ENCODE peak calls at places on chromosomes 3 and 15, in four cellular contexts. L is IMR-90, N is H9, C is mesenchymal stem cell. Q is an unnamed sample.

GRCh38 chr15:25850154-25851111 is 12.7 kb downstream of the ATP10A start:
- DNase-seq in N (peak; percentile 70), C (peak; percentile 14), L (peak; percentile 70), Q (peak; percentile 30)

GRCh38 chr3:71416868-71417267 is 166.7 kb downstream of the FOXP1 start:
- DNase-seq in L (no peak), C (no peak), N (peak; percentile 59), Q (no peak)

GRCh38 chr3:21531909-21532308 is 219.1 kb downstream of the ZNF385D start:
- DNase-seq in C (no peak), L (no peak), N (no peak), Q (no peak)

GRCh38 chr15:73805504-73806089 is 52.4 kb upstream of the INSYN1 start:
- DNase-seq in C (no peak), N (no peak), L (no peak), Q (no peak)

GRCh38 chr3:55591893-55592292 is 104.8 kb upstream of the WNT5A start:
- DNase-seq in C (no peak), N (no peak), L (peak; percentile 38), Q (no peak)

GRCh38 chr3:57557088-57557537 is 1.0 kb downstream of the PDE12 start:
- DNase-seq in N (peak; percentile 49), L (peak; percentile 56), C (peak; percentile 68), Q (peak; percentile 9)

GRCh38 chr3:35654471-35654870 is 15.1 kb downstream of the ARPP21 start:
- DNase-seq in L (no peak), N (no peak), C (no peak), Q (no peak)

GRCh38 chr15:52499506-52499905 is 29.2 kb downstream of the MYO5A start:
- DNase-seq in C (no peak), L (no peak), N (no peak), Q (no peak)

GRCh38 chr3:110932515-110933095 is 139.0 kb upstream of the NECTIN3 start:
- DNase-seq in N (no peak), L (peak; percentile 16), C (no peak), Q (no peak)

GRCh38 chr3:16606398-16606797 is 1.2 kb upstream of the DAZL start:
- DNase-seq in N (no peak), C (no peak), L (no peak), Q (no peak)

GRCh38 chr15:40958146-40958545 is 4.9 kb downstream of the CHAC1 start:
- DNase-seq in L (no peak), N (no peak), C (no peak), Q (no peak)

GRCh38 chr3:160016972-160017371 is 28.3 kb downstream of the IL12A start:
- DNase-seq in N (no peak), L (peak; percentile 79), C (peak; percentile 61), Q (no peak)

GRCh38 chr3:69384379-69384778 is 1.5 kb downstream of the FRMD4B start:
- DNase-seq in C (no peak), L (no peak), N (no peak), Q (no peak)

GRCh38 chr15:70664494-70664893 is 98.9 kb downstream of the UACA start:
- DNase-seq in N (no peak), L (no peak), C (no peak), Q (no peak)

GRCh38 chr15:85730001-85730820 is 64.5 kb downstream of the KLHL25 start:
- DNase-seq in C (peak; percentile 74), N (no peak), L (peak; percentile 71), Q (peak; percentile 61)

GRCh38 chr3:31132132-31132769 is 237.8 kb upstream of the GADL1 start:
- DNase-seq in L (peak; percentile 53), N (no peak), C (peak; percentile 53), Q (peak; percentile 15)

GRCh38 chr15:76366714-76367113 is 30.1 kb downstream of the ISL2 start:
- DNase-seq in L (no peak), C (no peak), N (no peak), Q (no peak)

GRCh38 chr3:153210116-153210515 is 48.1 kb downstream of the RAP2B start:
- DNase-seq in L (peak; percentile 37), N (no peak), C (peak; percentile 38), Q (no peak)

GRCh38 chr3:128107809-128108208 is 15.8 kb downstream of the RUVBL1 start:
- DNase-seq in C (no peak), N (no peak), L (peak; percentile 10), Q (no peak)

GRCh38 chr3:46619845-46620778 is 7.8 kb downstream of the FAM240A start:
- DNase-seq in L (no peak), C (no peak), N (no peak), Q (no peak)
- H3K14ac ChIP-seq in L (no peak overlapping the region), C (no peak overlapping the region), N (peak overlapping the region; percentile 74), Q (no peak overlapping the region)

DNA sequence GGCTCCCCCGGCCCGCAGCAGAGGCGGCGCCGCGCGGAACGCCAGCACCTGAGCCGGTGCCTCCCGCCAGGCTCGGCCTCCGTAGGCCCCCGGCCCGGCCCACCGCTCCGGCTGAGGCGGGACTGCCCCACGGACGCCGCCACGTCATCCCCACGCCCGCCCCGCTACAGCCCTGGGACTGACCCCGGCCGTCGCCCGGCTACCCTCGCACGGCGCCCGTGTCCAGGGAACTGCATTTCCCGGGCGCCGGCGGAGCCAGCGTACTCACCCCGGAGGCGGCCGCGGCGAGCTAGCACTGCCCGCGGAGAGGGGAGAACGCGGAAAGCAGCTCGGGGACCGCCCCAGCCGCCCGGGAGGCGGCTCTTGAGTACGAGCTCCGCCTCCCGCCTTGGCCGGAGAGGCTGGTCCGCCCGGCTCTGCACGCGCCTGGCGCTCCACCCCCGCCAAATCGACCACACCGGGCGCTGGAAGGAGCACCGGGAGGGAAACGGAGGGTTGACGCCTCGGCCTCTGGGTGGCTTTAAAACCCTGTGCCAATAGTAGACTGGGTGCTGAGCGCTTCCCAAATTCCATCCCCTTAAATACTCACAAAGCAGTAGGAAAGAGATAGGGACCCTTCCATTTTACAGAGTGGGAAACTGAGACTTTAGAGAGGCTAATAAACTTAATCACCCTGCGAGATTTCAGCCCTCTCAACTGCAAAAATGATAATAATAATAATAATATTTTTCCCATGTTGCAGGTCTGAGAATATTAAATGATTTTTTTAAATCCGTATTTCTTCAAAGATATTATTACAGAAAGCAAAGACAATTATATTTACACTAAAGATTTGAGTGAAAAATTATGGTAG is at the start of gene B4GALT4:
- DNase-seq in C (peak; percentile 91), N (peak; percentile 89), L (peak; percentile 84), Q (peak; percentile 83)
- H2BK5ac ChIP-seq in C (peak within 1 kb of the TSS; percentile 95), N (no peak within 1 kb of the TSS), L (peak within 1 kb of the TSS; percentile 72), Q (peak within 1 kb of the TSS; percentile 62)

DNA sequence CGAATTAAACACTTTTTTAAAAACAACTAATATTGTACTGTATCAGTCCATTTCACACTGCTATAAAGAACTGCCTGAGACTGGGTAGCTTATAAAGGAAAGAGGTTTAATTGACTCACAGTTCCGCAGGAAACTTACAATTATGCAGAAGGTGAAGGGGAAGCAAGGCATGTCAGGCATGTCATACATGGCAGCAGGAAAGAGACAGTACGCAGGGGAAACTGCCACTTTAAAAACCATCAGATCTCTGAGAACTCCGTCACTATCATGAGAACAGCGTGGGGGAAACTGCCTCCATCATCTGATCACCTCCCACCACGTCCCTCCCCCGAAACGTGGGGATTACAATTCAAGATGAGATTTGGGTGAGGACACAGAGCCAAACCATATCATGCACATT is 162.8 kb upstream of the TPM1 start:
- DNase-seq in N (no peak), L (no peak), C (no peak), Q (no peak)
- H3K14ac ChIP-seq in N (no peak overlapping the region), L (no peak overlapping the region), C (no peak overlapping the region), Q (no peak overlapping the region)

GRCh38 chr3:189103208-189103607 is 68.6 kb upstream of the TPRG1 start:
- DNase-seq in N (no peak), C (no peak), L (no peak), Q (no peak)
- H2BK5ac ChIP-seq in N (no peak overlapping the region), C (no peak overlapping the region), L (no peak overlapping the region), Q (no peak overlapping the region)

GRCh38 chr15:98891301-98891700 is 116.3 kb downstream of the PGPEP1L start:
- DNase-seq in N (no peak), L (no peak), C (no peak), Q (no peak)
- H3K14ac ChIP-seq in N (no peak overlapping the region), L (peak overlapping the region; percentile 96), C (peak overlapping the region; percentile 94), Q (peak overlapping the region; percentile 61)

GRCh38 chr15:66746231-66746605 is 44.2 kb downstream of the SMAD6 start:
- DNase-seq in L (no peak), C (no peak), N (no peak), Q (no peak)

GRCh38 chr15:66744610-66745279 is 42.7 kb downstream of the SMAD6 start:
- DNase-seq in L (no peak), N (no peak), C (no peak), Q (no peak)

GRCh38 chr15:66747223-66747622 is 45.2 kb downstream of the SMAD6 start:
- DNase-seq in L (no peak), N (no peak), C (no peak), Q (no peak)

GRCh38 chr15:66743703-66744536 is 41.9 kb downstream of the SMAD6 start:
- DNase-seq in N (no peak), L (no peak), C (peak; percentile 40), Q (no peak)

GRCh38 chr15:66745530-66746230 is 43.6 kb downstream of the SMAD6 start:
- DNase-seq in N (no peak), L (no peak), C (no peak), Q (no peak)
- H2BK5ac ChIP-seq in N (no peak overlapping the region), L (peak overlapping the region; percentile 22), C (no peak overlapping the region), Q (no peak overlapping the region)

GRCh38 chr3:25150199-25150598 is 277.9 kb upstream of the RARB start:
- DNase-seq in N (no peak), C (no peak), L (no peak), Q (no peak)
- H3K14ac ChIP-seq in N (no peak overlapping the region), C (no peak overlapping the region), L (no peak overlapping the region), Q (no peak overlapping the region)

GRCh38 chr3:48564667-48565066 is 1.1 kb upstream of the UCN2 start:
- DNase-seq in C (no peak), L (no peak), N (no peak), Q (no peak)
- H2BK5ac ChIP-seq in C (peak overlapping the region; percentile 67), L (peak overlapping the region; percentile 78), N (no peak overlapping the region), Q (no peak overlapping the region)

DNA sequence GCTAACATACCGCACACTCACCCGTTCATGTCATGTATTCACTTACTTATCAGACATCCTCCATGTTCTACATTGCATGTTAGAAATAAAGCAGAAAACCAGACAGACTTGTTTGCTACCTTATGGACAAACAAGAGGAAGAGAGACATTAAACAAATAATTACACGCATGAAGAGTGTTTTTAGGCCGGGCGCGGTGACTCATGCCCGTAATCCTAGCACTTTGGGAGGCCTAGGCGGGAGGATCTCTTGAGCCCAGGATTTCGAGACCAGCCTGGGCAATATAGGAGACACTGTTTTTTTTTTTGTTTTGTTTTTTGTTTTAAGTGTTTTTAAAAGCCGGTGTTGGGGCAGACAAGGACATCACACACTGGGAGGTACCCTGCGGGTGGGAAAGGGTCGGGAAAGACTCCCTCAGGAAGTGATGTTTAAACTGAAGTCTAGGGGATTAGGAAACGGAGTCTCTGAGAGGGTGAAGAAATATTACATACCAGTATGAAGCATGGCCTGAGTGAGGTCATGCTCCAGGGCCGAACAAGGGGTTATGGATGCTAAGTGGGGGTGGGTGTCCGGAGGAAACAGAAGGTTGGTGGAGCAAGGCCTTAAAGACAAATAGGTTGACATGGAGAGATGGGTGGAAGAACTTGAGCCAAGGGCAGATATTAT is 2.1 kb upstream of the USP3 start:
- DNase-seq in N (no peak), L (peak; percentile 44), C (peak; percentile 94), Q (no peak)
- H3K14ac ChIP-seq in N (no peak overlapping the region), L (peak overlapping the region; percentile 58), C (no peak overlapping the region), Q (no peak overlapping the region)

Q was measured in neuronal stem cell.